ENCODE peak calls at places on chromosome 4, in eight cellular contexts. X is A549, J is breast epithelium, W is lower leg skin, P is adrenal gland, R is right lobe of liver, Y is tibial nerve, V is thyroid gland. D is an unnamed sample.

GRCh38 chr4:167688660-167689142 is 403.6 kb upstream of the ANXA10 start:
- DNase-seq in X (no peak), J (no peak), W (no peak), P (no peak), R (no peak), Y (no peak), V (no peak), D (no peak)

GRCh38 chr4:143311924-143312323 is 24.8 kb upstream of the GAB1 start:
- DNase-seq in X (no peak), J (no peak), W (no peak), P (no peak), R (no peak), Y (no peak), V (no peak), D (no peak)

GRCh38 chr4:90689739-90690138 is 562.5 kb downstream of the CCSER1 start:
- DNase-seq in X (no peak), J (no peak), W (no peak), P (no peak), R (no peak), Y (no peak), V (no peak), D (peak)

GRCh38 chr4:2991243-2991642 is 27.9 kb downstream of the GRK4 start:
- DNase-seq in X (no peak), J (no peak), W (no peak), P (no peak), R (no peak), Y (no peak), V (no peak), D (no peak)

GRCh38 chr4:6693274-6694176 is at the start of gene S100P:
- DNase-seq in X (peak), J (no peak), W (no peak), P (peak), R (no peak), Y (no peak), V (no peak), D (no peak)

GRCh38 chr4:167541286-167541685 is 307.0 kb upstream of the SPOCK3 start:
- DNase-seq in X (no peak), J (no peak), W (no peak), P (no peak), R (no peak), Y (no peak), V (no peak), D (no peak)

GRCh38 chr4:138053601-138054322 is 188.4 kb downstream of the SLC7A11 start:
- DNase-seq in X (peak), J (no peak), W (no peak), P (peak), R (no peak), Y (no peak), V (no peak), D (no peak)

GRCh38 chr4:17941731-17942130 is 79.8 kb downstream of the LCORL start:
- DNase-seq in X (no peak), J (no peak), W (no peak), P (no peak), R (no peak), Y (no peak), V (no peak), D (no peak)

GRCh38 chr4:740656-741282 is 35.1 kb downstream of the PCGF3 start:
- DNase-seq in X (no peak), J (no peak), W (no peak), P (no peak), R (no peak), Y (no peak), V (no peak), D (no peak)

GRCh38 chr4:169270156-169270809 is 473 bp downstream of the SH3RF1 start:
- DNase-seq in X (peak), J (no peak), W (peak), P (peak), R (peak), Y (peak), V (peak), D (peak)

GRCh38 chr4:127997534-127998388 is 32.6 kb downstream of the ABHD18 start:
- DNase-seq in X (peak), J (no peak), W (no peak), P (peak), R (no peak), Y (no peak), V (peak), D (no peak)

GRCh38 chr4:107035711-107036601 is at the start of gene DKK2:
- DNase-seq in X (no peak), J (peak), W (peak), P (no peak), R (no peak), Y (peak), V (peak), D (peak)

GRCh38 chr4:40621592-40622512 is 7.8 kb downstream of the RBM47 start:
- DNase-seq in X (peak), J (peak), W (peak), P (peak), R (peak), Y (peak), V (peak), D (peak)

GRCh38 chr4:126888968-126889367 is 743.8 kb upstream of the INTU start:
- DNase-seq in X (no peak), J (no peak), W (no peak), P (no peak), R (no peak), Y (no peak), V (no peak), D (no peak)

GRCh38 chr4:140150886-140151699 is 2.9 kb downstream of the MAML3 start:
- DNase-seq in X (peak), J (peak), W (peak), P (peak), R (peak), Y (peak), V (peak), D (peak)

GRCh38 chr4:149987777-149988410 is 90.4 kb upstream of the DCLK2 start:
- DNase-seq in X (no peak), J (no peak), W (no peak), P (no peak), R (no peak), Y (no peak), V (peak), D (no peak)
- H3K4me3 ChIP-seq in X (no peak), J (no peak), W (no peak), P (no peak), R (no peak), Y (no peak), V (no peak), D (no peak)

DNA sequence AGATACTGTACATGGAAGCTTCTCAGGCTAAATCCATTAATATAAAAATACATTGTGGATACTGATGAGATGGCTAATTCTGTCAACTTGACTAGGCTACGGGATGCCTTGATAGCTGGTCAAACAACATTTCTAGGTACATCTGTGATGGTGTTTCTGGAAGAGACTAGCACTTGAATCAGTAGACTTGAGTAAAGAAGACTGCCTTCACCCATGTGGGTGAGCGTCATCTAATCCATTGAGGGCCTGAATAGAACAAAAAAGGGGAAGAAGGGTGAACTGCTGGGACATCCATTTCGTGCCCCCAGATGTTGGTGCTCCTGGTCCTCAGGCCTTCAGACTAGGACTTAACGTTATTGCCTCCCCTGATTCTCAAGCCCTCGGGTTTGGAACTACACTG is 3.7 kb upstream of the SRP72 start:
- DNase-seq in X (no peak), J (no peak), W (no peak), P (no peak), R (no peak), Y (no peak), V (no peak), D (no peak)
- TF ChIP-seq POLR2A in X (no peak), J (no peak), W (no peak), P (no peak), R (no peak), Y (no peak), V (no peak), D (no peak)

DNA sequence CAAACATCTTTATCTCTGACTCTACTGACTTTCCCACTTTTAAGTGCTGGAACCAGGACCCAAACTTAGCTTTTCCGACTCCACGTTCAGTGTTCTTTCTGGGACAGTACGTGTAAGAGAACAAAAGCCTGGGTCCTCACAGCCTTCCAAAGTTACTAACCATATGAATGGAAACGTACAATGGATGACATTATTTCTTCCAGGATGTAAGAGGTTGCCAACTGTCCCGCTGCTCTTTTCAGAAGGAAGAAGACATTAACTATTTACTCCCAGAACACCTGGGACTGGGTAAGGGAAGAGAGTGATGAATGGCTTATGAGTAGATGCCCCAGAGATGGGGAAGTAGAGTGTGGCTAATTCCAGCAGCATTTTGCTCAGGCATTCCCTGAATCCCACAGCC is 114.7 kb downstream of the TRAPPC11 start:
- DNase-seq in X (no peak), J (no peak), W (no peak), P (no peak), R (no peak), Y (no peak), V (no peak), D (no peak)
- H3K4me3 ChIP-seq in X (no peak), J (no peak), W (no peak), P (no peak), R (no peak), Y (no peak), V (no peak), D (no peak)

GRCh38 chr4:88285235-88285505 is 809 bp upstream of the PPM1K start:
- DNase-seq in X (no peak), J (no peak), W (no peak), P (no peak), R (no peak), Y (no peak), V (no peak), D (no peak)

GRCh38 chr4:88286897-88287296 is 2.5 kb upstream of the PPM1K start:
- DNase-seq in X (no peak), J (no peak), W (no peak), P (no peak), R (no peak), Y (no peak), V (no peak), D (no peak)

GRCh38 chr4:88283661-88284377 is 542 bp downstream of the PPM1K start:
- DNase-seq in X (peak), J (peak), W (peak), P (peak), R (peak), Y (peak), V (peak), D (peak)

GRCh38 chr4:88280228-88280795 is 4.0 kb downstream of the PPM1K start:
- DNase-seq in X (no peak), J (no peak), W (no peak), P (no peak), R (no peak), Y (no peak), V (no peak), D (no peak)

GRCh38 chr4:88284378-88285234 is at the start of gene PPM1K:
- DNase-seq in X (peak), J (peak), W (peak), P (peak), R (peak), Y (peak), V (peak), D (peak)
- TF ChIP-seq POLR2A in X (peak), J (peak), W (no peak), P (peak), R (peak), Y (peak), V (peak), D (peak)

GRCh38 chr4:44446801-44447562 is 1.6 kb downstream of the KCTD8 start:
- DNase-seq in X (no peak), J (peak), W (no peak), P (peak), R (no peak), Y (no peak), V (peak), D (no peak)
- H3K4me3 ChIP-seq in X (no peak), J (peak), W (no peak), P (no peak), R (no peak), Y (no peak), V (peak), D (peak)